ENCODE peak calls at places on chromosomes 12 and 14, in four cellular contexts. S is gastrocnemius medialis, W is H9, N is astrocyte of the cerebellum. Q is an unnamed sample.

GRCh38 chr14:33900706-33901105 is 50.2 kb downstream of the EGLN3 start:
- DNase-seq in N (no peak), W (no peak), S (no peak), Q (no peak)

GRCh38 chr14:73760598-73761586 is 46.7 kb upstream of the PNMA1 start:
- DNase-seq in N (no peak), W (no peak), S (no peak), Q (no peak)

GRCh38 chr12:71415336-71416231 is 24.0 kb upstream of the LGR5 start:
- DNase-seq in W (peak), N (peak), S (no peak), Q (no peak)

GRCh38 chr14:104373055-104373854 is 206.3 kb upstream of the C14orf180 start:
- DNase-seq in W (no peak), N (no peak), S (no peak), Q (no peak)

GRCh38 chr12:18158774-18159557 is 69.0 kb upstream of the RERGL start:
- DNase-seq in W (peak), S (no peak), N (no peak), Q (no peak)

GRCh38 chr14:74875941-74876913 is at the start of gene PROX2:
- DNase-seq in N (no peak), W (no peak), S (no peak), Q (no peak)

GRCh38 chr12:127677537-127678131 is 589.3 kb upstream of the TMEM132C start:
- DNase-seq in S (no peak), W (peak), N (peak), Q (no peak)

GRCh38 chr12:113867258-113867657 is 98.9 kb downstream of the RBM19 start:
- DNase-seq in S (no peak), W (peak), N (no peak), Q (no peak)

GRCh38 chr12:123396954-123397353 is 13.0 kb downstream of the KMT5A start:
- DNase-seq in S (no peak), N (no peak), W (no peak), Q (no peak)

GRCh38 chr14:76951149-76951548 is 77.4 kb downstream of the IRF2BPL start:
- DNase-seq in S (no peak), W (no peak), N (peak), Q (no peak)

DNA sequence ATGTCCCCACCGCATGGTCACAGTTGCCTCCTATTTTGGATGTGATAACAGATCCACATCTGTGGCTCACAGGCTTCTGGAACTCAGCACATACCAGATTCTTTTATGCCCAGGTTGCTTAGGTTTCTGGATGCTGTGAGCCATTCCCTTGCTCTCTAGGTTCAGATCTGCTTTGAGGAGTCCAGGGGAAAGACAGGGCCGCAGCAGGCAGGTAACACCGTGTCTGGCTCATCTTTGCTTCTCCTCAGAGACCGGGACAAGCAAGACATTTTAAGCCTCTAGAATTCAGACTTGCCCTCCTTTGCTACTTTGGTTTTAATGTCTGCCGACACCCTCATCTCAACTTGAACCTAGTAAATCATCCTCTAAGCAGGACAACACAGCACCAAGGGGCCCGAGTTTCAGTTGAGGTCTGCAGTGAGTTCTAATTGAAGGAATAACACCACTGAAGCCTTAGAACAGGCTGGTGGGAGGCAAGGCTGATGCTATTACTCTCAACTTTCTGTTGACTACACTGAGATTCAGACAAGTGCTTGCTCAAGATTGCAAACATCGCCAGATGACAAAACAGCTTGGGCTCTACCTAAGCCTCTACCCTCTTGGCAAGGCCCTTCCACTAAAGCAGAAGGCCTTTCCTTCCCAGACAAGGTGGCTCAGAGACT is 55.3 kb downstream of the MDM2 start:
- DNase-seq in S (no peak), N (no peak), W (no peak), Q (no peak)
- TF ChIP-seq CTCF in S (no peak), N (no peak), W (no peak), Q (no peak)

GRCh38 chr12:93738199-93739058 is 61.3 kb downstream of the CRADD start:
- DNase-seq in N (no peak), W (no peak), S (no peak), Q (no peak)

GRCh38 chr12:93734784-93735183 is 57.6 kb downstream of the CRADD start:
- DNase-seq in W (no peak), S (no peak), N (no peak), Q (no peak)

GRCh38 chr12:93733928-93734327 is 56.8 kb downstream of the CRADD start:
- DNase-seq in W (no peak), N (no peak), S (no peak), Q (no peak)

GRCh38 chr12:93737457-93738198 is 60.5 kb downstream of the CRADD start:
- DNase-seq in W (no peak), N (no peak), S (no peak), Q (no peak)

DNA sequence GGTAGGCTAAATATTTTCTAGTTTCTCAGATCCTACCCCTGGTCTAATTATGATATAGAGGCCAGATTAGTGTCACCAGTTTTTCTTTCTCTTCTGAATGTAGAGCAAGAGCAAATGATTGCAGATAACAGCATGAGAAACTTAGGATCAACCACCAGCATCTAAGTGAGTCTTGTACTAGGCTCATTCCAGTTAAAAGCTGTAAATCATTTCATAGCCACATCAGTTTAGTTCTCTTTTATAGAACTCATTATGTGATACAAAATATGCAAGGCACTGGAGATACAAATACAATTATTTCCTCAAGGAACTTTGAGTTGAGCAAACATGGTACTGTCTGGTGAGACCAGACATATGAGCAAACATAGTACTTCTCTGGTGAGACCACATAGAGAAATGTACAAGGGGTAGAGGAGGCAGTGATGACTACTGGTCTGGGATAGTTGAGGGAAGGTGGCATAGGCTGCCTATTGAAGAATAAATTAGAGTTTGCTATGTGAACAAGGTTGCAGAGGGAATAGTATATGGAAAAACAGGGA is 59.5 kb downstream of the CRADD start:
- DNase-seq in S (no peak), W (no peak), N (no peak), Q (no peak)
- TF ChIP-seq CTCF in S (no peak), W (no peak), N (no peak), Q (no peak)

GRCh38 chr14:65787461-65787860 is 374.9 kb downstream of the FUT8 start:
- DNase-seq in N (no peak), W (no peak), S (no peak), Q (no peak)

GRCh38 chr14:65788876-65789859 is 376.6 kb downstream of the FUT8 start:
- DNase-seq in W (no peak), S (no peak), N (no peak), Q (no peak)

GRCh38 chr14:65792208-65792905 is 379.8 kb downstream of the FUT8 start:
- DNase-seq in W (no peak), N (no peak), S (no peak), Q (no peak)

GRCh38 chr14:65791551-65791981 is 379.0 kb downstream of the FUT8 start:
- DNase-seq in W (no peak), N (peak), S (no peak), Q (no peak)

GRCh38 chr14:65790185-65790815 is 377.8 kb downstream of the FUT8 start:
- DNase-seq in W (no peak), S (no peak), N (no peak), Q (no peak)
- TF ChIP-seq CTCF in W (peak), S (no peak), N (no peak), Q (peak)

GRCh38 chr12:110015132-110015531 is 15.9 kb downstream of the ANKRD13A start:
- DNase-seq in W (no peak), N (no peak), S (no peak), Q (no peak)
- TF ChIP-seq CTCF in W (no peak), N (no peak), S (no peak), Q (no peak)

GRCh38 chr14:68526420-68527105 is 266.3 kb downstream of the ZFP36L1 start:
- DNase-seq in N (no peak), S (no peak), W (no peak), Q (peak)

GRCh38 chr14:68525516-68525915 is 267.4 kb downstream of the ZFP36L1 start:
- DNase-seq in W (no peak), S (no peak), N (no peak), Q (peak)

GRCh38 chr14:68530443-68530842 is 262.4 kb downstream of the ZFP36L1 start:
- DNase-seq in W (no peak), N (no peak), S (no peak), Q (no peak)

GRCh38 chr14:68528031-68528687 is 264.7 kb downstream of the ZFP36L1 start:
- DNase-seq in N (no peak), W (no peak), S (no peak), Q (no peak)

GRCh38 chr14:68527329-68527851 is 265.5 kb downstream of the ZFP36L1 start:
- DNase-seq in N (no peak), S (no peak), W (no peak), Q (no peak)
- TF ChIP-seq CTCF in N (no peak), S (no peak), W (no peak), Q (no peak)

DNA sequence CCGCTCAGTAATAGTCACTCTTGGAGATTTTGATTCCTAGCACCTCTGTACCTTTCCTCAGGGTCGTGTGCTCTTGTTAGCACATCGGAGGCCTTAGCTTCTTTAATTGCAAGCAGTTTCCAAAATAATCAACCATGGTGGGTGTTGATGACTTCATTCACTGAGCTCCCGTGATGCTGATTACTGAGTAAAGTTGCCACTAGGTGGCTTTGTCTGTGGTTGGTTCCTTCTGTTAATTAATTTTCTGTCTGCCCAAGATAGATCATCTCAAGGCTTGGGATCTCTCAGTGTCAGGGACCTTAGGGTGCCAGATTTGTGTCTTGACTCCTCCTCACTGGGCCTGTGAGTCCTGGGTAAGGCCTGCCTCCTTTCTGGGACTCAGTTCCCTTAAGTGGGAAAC is 54.3 kb downstream of the PTPN11 start:
- DNase-seq in W (no peak), S (no peak), N (no peak), Q (no peak)
- TF ChIP-seq CTCF in W (peak), S (no peak), N (peak), Q (no peak)

DNA sequence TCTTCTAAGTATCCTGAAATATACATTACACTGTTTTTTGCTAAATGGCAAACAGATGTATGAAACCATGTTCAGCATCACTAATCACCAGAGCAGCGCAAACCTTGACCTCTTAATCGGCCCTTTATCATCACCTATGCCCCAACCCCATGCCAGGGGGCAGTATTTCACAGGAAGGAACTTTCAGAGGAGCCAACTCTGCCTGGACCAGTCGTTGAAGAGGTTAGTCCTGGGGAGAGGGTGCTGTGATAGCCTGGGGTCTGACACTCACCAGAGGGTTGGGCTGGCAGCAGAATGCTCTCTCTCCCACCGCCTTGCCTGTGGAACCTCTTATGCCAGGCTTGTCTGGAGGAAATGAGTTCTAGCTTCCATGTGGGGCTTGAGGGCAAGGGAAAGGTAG is 411.7 kb downstream of the TMEM117 start:
- DNase-seq in W (peak), N (no peak), S (no peak), Q (no peak)
- TF ChIP-seq CTCF in W (peak), N (no peak), S (no peak), Q (no peak)

DNA sequence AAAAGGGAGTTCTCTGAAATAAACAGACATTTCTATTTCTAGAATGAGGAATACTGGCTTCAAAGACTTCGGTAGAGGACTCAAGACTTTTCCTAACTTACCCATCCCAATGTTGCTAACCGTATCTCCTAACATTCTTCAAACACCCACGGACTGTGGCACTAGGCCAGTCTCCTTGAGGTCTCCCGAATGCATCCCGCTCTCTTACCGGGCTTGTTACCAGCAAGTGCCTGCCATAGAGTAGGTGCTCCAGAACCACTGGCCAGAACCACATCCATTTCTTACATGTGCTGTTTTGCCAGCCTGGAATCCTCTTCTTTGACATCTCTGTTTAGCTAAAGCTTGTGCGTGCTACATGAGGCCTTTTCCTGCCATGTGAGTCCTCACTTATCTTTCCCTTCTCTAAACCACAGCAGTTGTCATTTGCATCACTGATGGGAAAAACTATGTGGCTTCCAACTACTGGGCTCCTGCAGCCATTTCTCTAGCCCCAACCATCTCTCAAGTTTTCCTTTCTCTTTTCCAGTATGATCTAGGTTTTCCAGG is 397.4 kb downstream of the PCNX1 start:
- DNase-seq in S (no peak), W (no peak), N (no peak), Q (no peak)
- TF ChIP-seq CTCF in S (no peak), W (no peak), N (no peak), Q (no peak)